ENCODE peak calls at places on chromosomes 7 and 10, in ten cellular contexts. One of them, this sample, is unnamed.

GRCh38 chr10:58590152-58590551 is 77.5 kb downstream of the BICC1 start:
- DNase-seq in fibroblast of pulmonary artery: peak; percentile 96
- DNase-seq in Calu3: peak; percentile 45
- DNase-seq in epithelial cell of proximal tubule: peak; percentile 50
- DNase-seq in mesothelial cell of epicardium: no peak
- DNase-seq in progenitor cell of endocrine pancreas: no peak
- DNase-seq in GM20000: no peak
- DNase-seq in A549: peak; percentile 51
- DNase-seq in transverse colon: no peak
- DNase-seq in heart left ventricle: peak; percentile 43
- DNase-seq in this sample: no peak

GRCh38 chr7:137408096-137408495 is 64.6 kb upstream of the PTN start:
- DNase-seq in fibroblast of pulmonary artery: no peak
- DNase-seq in Calu3: no peak
- DNase-seq in epithelial cell of proximal tubule: no peak
- DNase-seq in mesothelial cell of epicardium: no peak
- DNase-seq in progenitor cell of endocrine pancreas: no peak
- DNase-seq in GM20000: no peak
- DNase-seq in A549: no peak
- DNase-seq in transverse colon: no peak
- DNase-seq in heart left ventricle: no peak
- DNase-seq in this sample: no peak

GRCh38 chr10:113067516-113067915 is 117.5 kb downstream of the TCF7L2 start:
- DNase-seq in fibroblast of pulmonary artery: no peak
- DNase-seq in Calu3: no peak
- DNase-seq in epithelial cell of proximal tubule: no peak
- DNase-seq in mesothelial cell of epicardium: no peak
- DNase-seq in progenitor cell of endocrine pancreas: no peak
- DNase-seq in GM20000: no peak
- DNase-seq in A549: no peak
- DNase-seq in transverse colon: no peak
- DNase-seq in heart left ventricle: no peak
- DNase-seq in this sample: no peak

GRCh38 chr7:40455485-40455884 is 320.7 kb downstream of the SUGCT start:
- DNase-seq in fibroblast of pulmonary artery: peak; percentile 73
- DNase-seq in Calu3: no peak
- DNase-seq in epithelial cell of proximal tubule: no peak
- DNase-seq in mesothelial cell of epicardium: no peak
- DNase-seq in progenitor cell of endocrine pancreas: no peak
- DNase-seq in GM20000: no peak
- DNase-seq in A549: no peak
- DNase-seq in transverse colon: no peak
- DNase-seq in heart left ventricle: no peak
- DNase-seq in this sample: no peak

GRCh38 chr7:34523233-34523918 is 134.6 kb upstream of the NPSR1 start:
- DNase-seq in fibroblast of pulmonary artery: peak; percentile 42
- DNase-seq in Calu3: no peak
- DNase-seq in epithelial cell of proximal tubule: peak; percentile 20
- DNase-seq in mesothelial cell of epicardium: no peak
- DNase-seq in progenitor cell of endocrine pancreas: no peak
- DNase-seq in GM20000: no peak
- DNase-seq in A549: no peak
- DNase-seq in transverse colon: no peak
- DNase-seq in heart left ventricle: no peak
- DNase-seq in this sample: no peak

GRCh38 chr7:157469181-157470016 is 132.6 kb downstream of the DNAJB6 start:
- DNase-seq in fibroblast of pulmonary artery: no peak
- DNase-seq in Calu3: no peak
- DNase-seq in epithelial cell of proximal tubule: no peak
- DNase-seq in mesothelial cell of epicardium: no peak
- DNase-seq in progenitor cell of endocrine pancreas: no peak
- DNase-seq in GM20000: no peak
- DNase-seq in A549: no peak
- DNase-seq in transverse colon: no peak
- DNase-seq in heart left ventricle: no peak
- DNase-seq in this sample: no peak

GRCh38 chr7:95687759-95688343 is 84.5 kb upstream of the DYNC1I1 start:
- DNase-seq in fibroblast of pulmonary artery: peak; percentile 67
- DNase-seq in Calu3: peak; percentile 35
- DNase-seq in epithelial cell of proximal tubule: no peak
- DNase-seq in mesothelial cell of epicardium: no peak
- DNase-seq in progenitor cell of endocrine pancreas: no peak
- DNase-seq in GM20000: no peak
- DNase-seq in A549: peak; percentile 33
- DNase-seq in transverse colon: no peak
- DNase-seq in heart left ventricle: no peak
- DNase-seq in this sample: no peak

GRCh38 chr10:113003032-113003431 is 53.0 kb downstream of the TCF7L2 start:
- DNase-seq in fibroblast of pulmonary artery: no peak
- DNase-seq in Calu3: no peak
- DNase-seq in epithelial cell of proximal tubule: no peak
- DNase-seq in mesothelial cell of epicardium: no peak
- DNase-seq in progenitor cell of endocrine pancreas: no peak
- DNase-seq in GM20000: no peak
- DNase-seq in A549: no peak
- DNase-seq in transverse colon: no peak
- DNase-seq in heart left ventricle: no peak
- DNase-seq in this sample: no peak

DNA sequence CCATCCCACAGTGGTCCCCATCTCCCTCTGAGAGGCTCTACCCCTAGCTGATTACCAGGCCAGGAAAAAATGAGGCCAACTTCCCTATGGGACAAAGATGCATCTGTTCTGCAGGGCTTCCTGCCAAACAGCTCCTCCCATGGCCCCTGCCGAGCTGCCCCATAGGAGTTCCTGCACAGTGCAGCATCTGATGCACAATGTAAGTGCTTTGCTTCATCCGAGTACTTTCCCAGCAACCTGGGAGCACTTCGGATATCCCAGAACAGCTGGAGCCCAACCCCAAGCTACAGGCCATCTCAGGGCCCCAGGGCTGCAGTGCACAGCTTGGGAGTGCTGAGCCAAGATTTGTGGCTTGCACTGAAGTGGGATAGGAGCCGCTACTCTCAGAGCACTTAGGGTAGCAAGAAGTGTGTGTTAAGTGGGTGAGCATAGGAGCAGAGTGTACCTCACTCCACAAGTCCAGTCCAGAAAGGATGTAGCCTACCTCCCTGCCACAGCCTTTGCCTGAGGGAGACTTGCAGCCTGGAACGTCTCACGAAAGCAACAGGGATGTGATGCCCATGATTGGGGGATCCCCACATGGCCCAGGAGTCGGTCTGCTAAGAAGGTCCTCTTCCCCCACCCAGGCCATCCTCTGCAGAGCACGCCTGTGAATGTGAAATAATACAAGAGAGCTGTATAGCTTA is 209.6 kb upstream of the VWC2 start:
- DNase-seq in fibroblast of pulmonary artery: no peak
- DNase-seq in Calu3: no peak
- DNase-seq in epithelial cell of proximal tubule: no peak
- DNase-seq in mesothelial cell of epicardium: no peak
- DNase-seq in progenitor cell of endocrine pancreas: no peak
- DNase-seq in GM20000: no peak
- DNase-seq in A549: no peak
- DNase-seq in transverse colon: no peak
- DNase-seq in heart left ventricle: no peak
- DNase-seq in this sample: no peak
- TF ChIP-seq CTCF in fibroblast of pulmonary artery: no peak
- TF ChIP-seq CTCF in Calu3: no peak
- TF ChIP-seq CTCF in epithelial cell of proximal tubule: no peak
- TF ChIP-seq CTCF in mesothelial cell of epicardium: no peak
- TF ChIP-seq CTCF in progenitor cell of endocrine pancreas: no peak
- TF ChIP-seq CTCF in GM20000: no peak
- TF ChIP-seq CTCF in A549: no peak
- TF ChIP-seq CTCF in transverse colon: no peak
- TF ChIP-seq CTCF in heart left ventricle: no peak
- TF ChIP-seq CTCF in this sample: no peak

GRCh38 chr10:61366365-61366764 is 86.8 kb downstream of the TMEM26 start:
- DNase-seq in fibroblast of pulmonary artery: no peak
- DNase-seq in Calu3: no peak
- DNase-seq in epithelial cell of proximal tubule: no peak
- DNase-seq in mesothelial cell of epicardium: no peak
- DNase-seq in progenitor cell of endocrine pancreas: no peak
- DNase-seq in GM20000: no peak
- DNase-seq in A549: no peak
- DNase-seq in transverse colon: no peak
- DNase-seq in heart left ventricle: no peak
- DNase-seq in this sample: no peak

GRCh38 chr10:61359452-61359851 is 93.7 kb downstream of the TMEM26 start:
- DNase-seq in fibroblast of pulmonary artery: no peak
- DNase-seq in Calu3: no peak
- DNase-seq in epithelial cell of proximal tubule: no peak
- DNase-seq in mesothelial cell of epicardium: no peak
- DNase-seq in progenitor cell of endocrine pancreas: no peak
- DNase-seq in GM20000: no peak
- DNase-seq in A549: no peak
- DNase-seq in transverse colon: no peak
- DNase-seq in heart left ventricle: no peak
- DNase-seq in this sample: no peak

DNA sequence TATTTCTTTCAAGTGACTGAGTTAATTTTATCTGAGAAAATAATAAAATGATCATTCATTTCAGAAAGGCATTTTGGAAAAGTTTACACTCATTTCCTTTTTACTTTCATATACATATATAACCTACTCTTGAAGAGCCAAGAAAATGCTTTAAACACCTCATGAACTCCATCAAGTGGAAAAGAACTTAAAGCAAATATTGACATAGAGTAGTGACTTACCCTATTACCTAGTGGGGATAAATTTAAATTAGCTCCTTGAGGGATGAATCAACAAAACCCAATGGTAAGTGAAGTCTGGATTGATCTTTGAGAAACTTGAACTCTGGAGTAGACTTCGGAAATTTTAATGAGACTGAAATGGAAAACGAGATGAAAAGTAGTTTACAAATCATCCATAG is 88.6 kb downstream of the TMEM26 start:
- DNase-seq in fibroblast of pulmonary artery: no peak
- DNase-seq in Calu3: no peak
- DNase-seq in epithelial cell of proximal tubule: no peak
- DNase-seq in mesothelial cell of epicardium: no peak
- DNase-seq in progenitor cell of endocrine pancreas: no peak
- DNase-seq in GM20000: no peak
- DNase-seq in A549: no peak
- DNase-seq in transverse colon: no peak
- DNase-seq in heart left ventricle: no peak
- DNase-seq in this sample: no peak
- TF ChIP-seq CTCF in fibroblast of pulmonary artery: no peak
- TF ChIP-seq CTCF in Calu3: no peak
- TF ChIP-seq CTCF in epithelial cell of proximal tubule: no peak
- TF ChIP-seq CTCF in mesothelial cell of epicardium: no peak
- TF ChIP-seq CTCF in progenitor cell of endocrine pancreas: no peak
- TF ChIP-seq CTCF in GM20000: no peak
- TF ChIP-seq CTCF in A549: no peak
- TF ChIP-seq CTCF in transverse colon: no peak
- TF ChIP-seq CTCF in heart left ventricle: no peak
- TF ChIP-seq CTCF in this sample: no peak

GRCh38 chr7:106177738-106178592 is 65.9 kb upstream of the SYPL1 start:
- DNase-seq in fibroblast of pulmonary artery: no peak
- DNase-seq in Calu3: no peak
- DNase-seq in epithelial cell of proximal tubule: no peak
- DNase-seq in mesothelial cell of epicardium: no peak
- DNase-seq in progenitor cell of endocrine pancreas: no peak
- DNase-seq in GM20000: no peak
- DNase-seq in A549: no peak
- DNase-seq in transverse colon: peak; percentile 13
- DNase-seq in heart left ventricle: peak; percentile 47
- DNase-seq in this sample: no peak

GRCh38 chr7:106179256-106179655 is 67.1 kb upstream of the SYPL1 start:
- DNase-seq in fibroblast of pulmonary artery: no peak
- DNase-seq in Calu3: no peak
- DNase-seq in epithelial cell of proximal tubule: no peak
- DNase-seq in mesothelial cell of epicardium: no peak
- DNase-seq in progenitor cell of endocrine pancreas: no peak
- DNase-seq in GM20000: no peak
- DNase-seq in A549: no peak
- DNase-seq in transverse colon: no peak
- DNase-seq in heart left ventricle: no peak
- DNase-seq in this sample: no peak

GRCh38 chr7:106176414-106177294 is 64.5 kb upstream of the SYPL1 start:
- DNase-seq in fibroblast of pulmonary artery: peak; percentile 87
- DNase-seq in Calu3: peak; percentile 90
- DNase-seq in epithelial cell of proximal tubule: no peak
- DNase-seq in mesothelial cell of epicardium: peak; percentile 49
- DNase-seq in progenitor cell of endocrine pancreas: peak; percentile 81
- DNase-seq in GM20000: peak; percentile 71
- DNase-seq in A549: peak; percentile 85
- DNase-seq in transverse colon: peak; percentile 85
- DNase-seq in heart left ventricle: peak; percentile 84
- DNase-seq in this sample: peak; percentile 46

GRCh38 chr7:106177295-106177690 is 65.2 kb upstream of the SYPL1 start:
- DNase-seq in fibroblast of pulmonary artery: no peak
- DNase-seq in Calu3: no peak
- DNase-seq in epithelial cell of proximal tubule: no peak
- DNase-seq in mesothelial cell of epicardium: no peak
- DNase-seq in progenitor cell of endocrine pancreas: no peak
- DNase-seq in GM20000: no peak
- DNase-seq in A549: no peak
- DNase-seq in transverse colon: no peak
- DNase-seq in heart left ventricle: no peak
- DNase-seq in this sample: no peak

DNA sequence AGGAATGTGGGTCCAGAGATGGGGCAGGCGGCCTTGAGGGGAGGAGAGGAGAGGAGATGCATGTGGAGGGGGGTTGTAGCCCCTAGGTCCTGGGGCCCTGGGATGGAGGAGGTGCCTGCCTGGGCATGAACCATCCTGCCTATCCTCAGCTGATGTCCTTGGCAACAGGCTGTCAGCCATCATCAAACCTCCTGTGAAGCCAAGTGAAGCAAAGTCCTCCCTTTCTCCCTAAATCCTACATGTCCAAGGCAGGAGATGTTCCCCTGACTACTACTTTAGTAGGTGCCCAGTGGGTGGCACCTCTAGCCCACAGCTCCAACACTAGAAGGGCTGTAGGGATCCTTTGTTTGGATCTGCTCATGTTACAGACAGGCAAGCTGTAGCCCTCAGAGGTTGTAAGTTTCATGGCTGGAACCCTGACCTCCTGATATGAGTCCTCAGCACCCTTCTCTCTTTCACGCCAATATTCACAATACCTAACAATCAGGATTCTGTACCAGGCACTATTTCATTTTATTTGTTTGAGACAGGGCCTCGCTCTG is 66.6 kb upstream of the SYPL1 start:
- DNase-seq in fibroblast of pulmonary artery: peak; percentile 83
- DNase-seq in Calu3: peak; percentile 58
- DNase-seq in epithelial cell of proximal tubule: no peak
- DNase-seq in mesothelial cell of epicardium: no peak
- DNase-seq in progenitor cell of endocrine pancreas: no peak
- DNase-seq in GM20000: no peak
- DNase-seq in A549: peak; percentile 21
- DNase-seq in transverse colon: no peak
- DNase-seq in heart left ventricle: peak; percentile 41
- DNase-seq in this sample: no peak
- TF ChIP-seq CTCF in fibroblast of pulmonary artery: peak; percentile 57
- TF ChIP-seq CTCF in Calu3: no peak
- TF ChIP-seq CTCF in epithelial cell of proximal tubule: peak; percentile 72
- TF ChIP-seq CTCF in mesothelial cell of epicardium: no peak
- TF ChIP-seq CTCF in progenitor cell of endocrine pancreas: no peak
- TF ChIP-seq CTCF in GM20000: no peak
- TF ChIP-seq CTCF in A549: peak; percentile 53
- TF ChIP-seq CTCF in transverse colon: no peak
- TF ChIP-seq CTCF in heart left ventricle: peak; percentile 32
- TF ChIP-seq CTCF in this sample: no peak

GRCh38 chr10:35691522-35692236 is 49.6 kb upstream of the FZD8 start:
- DNase-seq in fibroblast of pulmonary artery: no peak
- DNase-seq in Calu3: no peak
- DNase-seq in epithelial cell of proximal tubule: no peak
- DNase-seq in mesothelial cell of epicardium: no peak
- DNase-seq in progenitor cell of endocrine pancreas: no peak
- DNase-seq in GM20000: no peak
- DNase-seq in A549: no peak
- DNase-seq in transverse colon: no peak
- DNase-seq in heart left ventricle: no peak
- DNase-seq in this sample: no peak

GRCh38 chr10:35696888-35697287 is 54.8 kb upstream of the FZD8 start:
- DNase-seq in fibroblast of pulmonary artery: no peak
- DNase-seq in Calu3: no peak
- DNase-seq in epithelial cell of proximal tubule: no peak
- DNase-seq in mesothelial cell of epicardium: no peak
- DNase-seq in progenitor cell of endocrine pancreas: no peak
- DNase-seq in GM20000: no peak
- DNase-seq in A549: no peak
- DNase-seq in transverse colon: no peak
- DNase-seq in heart left ventricle: no peak
- DNase-seq in this sample: no peak

GRCh38 chr10:35696392-35696791 is 54.3 kb upstream of the FZD8 start:
- DNase-seq in fibroblast of pulmonary artery: no peak
- DNase-seq in Calu3: no peak
- DNase-seq in epithelial cell of proximal tubule: no peak
- DNase-seq in mesothelial cell of epicardium: no peak
- DNase-seq in progenitor cell of endocrine pancreas: no peak
- DNase-seq in GM20000: no peak
- DNase-seq in A549: no peak
- DNase-seq in transverse colon: no peak
- DNase-seq in heart left ventricle: no peak
- DNase-seq in this sample: no peak

GRCh38 chr10:35690534-35690933 is 48.4 kb upstream of the FZD8 start:
- DNase-seq in fibroblast of pulmonary artery: no peak
- DNase-seq in Calu3: no peak
- DNase-seq in epithelial cell of proximal tubule: no peak
- DNase-seq in mesothelial cell of epicardium: no peak
- DNase-seq in progenitor cell of endocrine pancreas: no peak
- DNase-seq in GM20000: no peak
- DNase-seq in A549: no peak
- DNase-seq in transverse colon: no peak
- DNase-seq in heart left ventricle: no peak
- DNase-seq in this sample: no peak

GRCh38 chr10:35693800-35694199 is 51.7 kb upstream of the FZD8 start:
- DNase-seq in fibroblast of pulmonary artery: no peak
- DNase-seq in Calu3: no peak
- DNase-seq in epithelial cell of proximal tubule: no peak
- DNase-seq in mesothelial cell of epicardium: no peak
- DNase-seq in progenitor cell of endocrine pancreas: no peak
- DNase-seq in GM20000: no peak
- DNase-seq in A549: no peak
- DNase-seq in transverse colon: no peak
- DNase-seq in heart left ventricle: no peak
- DNase-seq in this sample: no peak
- TF ChIP-seq CTCF in fibroblast of pulmonary artery: no peak
- TF ChIP-seq CTCF in Calu3: no peak
- TF ChIP-seq CTCF in epithelial cell of proximal tubule: no peak
- TF ChIP-seq CTCF in mesothelial cell of epicardium: no peak
- TF ChIP-seq CTCF in progenitor cell of endocrine pancreas: no peak
- TF ChIP-seq CTCF in GM20000: no peak
- TF ChIP-seq CTCF in A549: no peak
- TF ChIP-seq CTCF in transverse colon: no peak
- TF ChIP-seq CTCF in heart left ventricle: no peak
- TF ChIP-seq CTCF in this sample: no peak

This sample was measured in CD8-positive, alpha-beta T cell.